ENCODE peak calls at places on chromosomes 5 and 9, in five cellular contexts. Z is osteocyte, A is AG10803, O is AG09309, L is Peyer's patch. N is an unnamed sample.
A peak's percentile ranks its signal among the peaks of the same experiment; 100 is the strongest.

GRCh38 chr9:70404261-70404660 is 10.2 kb downstream of the KLF9 start:
- DNase-seq in O (no peak), L (no peak), A (no peak), Z (no peak), N (no peak)

GRCh38 chr9:110947645-110948044 is 90.6 kb downstream of the LPAR1 start:
- DNase-seq in L (no peak), Z (no peak), O (no peak), A (no peak), N (no peak)

GRCh38 chr5:169980418-169981053 is at the start of gene INSYN2B:
- DNase-seq in O (peak; percentile 68), L (no peak), Z (peak; percentile 94), A (peak; percentile 84), N (peak; percentile 87)

GRCh38 chr5:178221203-178221771 is 11.3 kb downstream of the PHYKPL start:
- DNase-seq in Z (no peak), L (no peak), O (no peak), A (no peak), N (no peak)

GRCh38 chr5:96016216-96016615 is 54.6 kb upstream of the ELL2 start:
- DNase-seq in O (no peak), L (no peak), Z (no peak), A (no peak), N (no peak)

GRCh38 chr5:92704590-92704989 is 876.4 kb downstream of the NR2F1-AS1 start:
- DNase-seq in L (no peak), O (peak; percentile 3), Z (no peak), A (no peak), N (peak; percentile 36)

GRCh38 chr5:107268241-107268640 is 402.5 kb downstream of the EFNA5 start:
- DNase-seq in O (no peak), Z (no peak), A (no peak), L (no peak), N (no peak)

GRCh38 chr5:123545506-123545905 is 33.5 kb downstream of the CSNK1G3 start:
- DNase-seq in Z (no peak), L (no peak), O (no peak), A (peak; percentile 27), N (peak; percentile 8)

GRCh38 chr5:126811515-126812198 is 34.7 kb downstream of the LMNB1 start:
- DNase-seq in L (no peak), A (peak; percentile 31), Z (no peak), O (peak; percentile 38), N (peak; percentile 62)

GRCh38 chr5:112276996-112277395 is 142.1 kb downstream of the EPB41L4A start:
- DNase-seq in A (no peak), O (no peak), L (no peak), Z (no peak), N (no peak)

GRCh38 chr5:147906326-147907095 is at the start of gene C5orf46:
- DNase-seq in O (no peak), Z (no peak), A (peak; percentile 42), L (no peak), N (no peak)

GRCh38 chr5:117889592-117889991 is 1098.8 kb downstream of the DTWD2 start:
- DNase-seq in A (peak; percentile 12), O (no peak), L (no peak), Z (no peak), N (peak; percentile 58)

GRCh38 chr5:35884125-35884788 is 27.6 kb downstream of the IL7R start:
- DNase-seq in O (peak; percentile 87), Z (no peak), A (peak; percentile 96), L (no peak), N (peak; percentile 86)

GRCh38 chr9:79902937-79903600 is 331.3 kb downstream of the TLE4 start:
- DNase-seq in O (no peak), L (no peak), Z (no peak), A (no peak), N (no peak)

GRCh38 chr9:137306546-137307254 is 4.6 kb upstream of the NRARP start:
- DNase-seq in A (no peak), L (no peak), O (no peak), Z (no peak), N (no peak)

GRCh38 chr9:96646081-96646991 is 8.8 kb downstream of the PRXL2C start:
- DNase-seq in L (no peak), O (peak; percentile 92), Z (peak; percentile 19), A (peak; percentile 99), N (peak; percentile 72)

GRCh38 chr5:9698125-9698848 is 68.1 kb upstream of the TAS2R1 start:
- DNase-seq in Z (no peak), A (peak; percentile 94), O (peak; percentile 46), L (no peak), N (peak; percentile 54)

DNA sequence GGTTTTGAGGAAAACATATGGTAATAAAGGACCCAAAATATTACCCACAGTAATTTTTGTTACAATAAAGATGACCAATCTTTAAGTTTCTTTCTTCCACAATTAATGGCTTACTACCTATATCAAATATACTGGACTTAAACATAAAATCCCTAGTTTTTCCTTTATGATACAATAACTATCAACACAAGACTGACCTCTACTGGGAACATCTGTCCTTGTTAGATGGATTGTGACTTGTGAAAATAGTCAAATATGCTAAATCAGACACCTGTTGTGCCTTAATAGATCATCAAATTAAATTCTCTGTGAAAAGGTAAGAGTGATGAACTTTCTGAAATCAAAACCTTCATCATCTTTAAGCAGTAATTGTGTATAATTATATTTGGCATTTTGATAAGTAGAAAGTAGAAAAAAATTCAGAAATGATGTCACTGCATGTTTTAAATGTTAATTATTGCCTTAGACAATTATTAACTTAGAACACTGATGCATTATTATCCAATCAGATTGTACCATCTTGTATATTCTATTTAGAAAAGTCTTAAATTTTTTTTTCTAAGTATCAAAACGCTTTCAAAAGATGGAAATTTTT is 113.6 kb downstream of the DEPDC1B start:
- DNase-seq in O (peak; percentile 3), A (peak; percentile 20), Z (no peak), L (no peak), N (no peak)
- TF ChIP-seq CTCF in O (peak; percentile 38), A (peak; percentile 46), Z (peak; percentile 73), L (no peak), N (peak; percentile 55)

GRCh38 chr9:14760060-14760459 is 37.5 kb upstream of the CER1 start:
- DNase-seq in O (no peak), L (no peak), Z (no peak), A (no peak), N (no peak)
- TF ChIP-seq CTCF in O (no peak), L (no peak), Z (no peak), A (no peak), N (no peak)

GRCh38 chr9:88993327-88993726 is 2.1 kb downstream of the S1PR3 start:
- DNase-seq in L (no peak), A (no peak), Z (no peak), O (no peak), N (no peak)

GRCh38 chr9:88989961-88990570 is 1.2 kb upstream of the S1PR3 start:
- DNase-seq in O (no peak), A (no peak), L (no peak), Z (no peak), N (no peak)

GRCh38 chr9:88990721-88991065 is 575 bp upstream of the S1PR3 start:
- DNase-seq in Z (no peak), A (no peak), L (no peak), O (no peak), N (no peak)

GRCh38 chr9:88992556-88992955 is 1.3 kb downstream of the S1PR3 start:
- DNase-seq in A (no peak), O (no peak), L (no peak), Z (no peak), N (no peak)

GRCh38 chr9:88991066-88992030 is at the start of gene S1PR3:
- DNase-seq in L (no peak), Z (peak; percentile 84), O (no peak), A (peak; percentile 15), N (no peak)
- TF ChIP-seq CTCF in L (no peak), Z (peak; percentile 25), O (no peak), A (no peak), N (peak; percentile 49)

GRCh38 chr9:94056442-94056974 is 27.8 kb upstream of the PTPDC1 start:
- DNase-seq in A (peak; percentile 87), L (no peak), Z (no peak), O (peak; percentile 35), N (peak; percentile 79)

GRCh38 chr9:94057918-94058317 is 26.3 kb upstream of the PTPDC1 start:
- DNase-seq in Z (no peak), L (no peak), A (no peak), O (no peak), N (no peak)

GRCh38 chr9:94054731-94055130 is 29.5 kb upstream of the PTPDC1 start:
- DNase-seq in Z (no peak), O (no peak), A (no peak), L (no peak), N (no peak)
- TF ChIP-seq CTCF in Z (no peak), O (no peak), A (no peak), L (no peak), N (no peak)

DNA sequence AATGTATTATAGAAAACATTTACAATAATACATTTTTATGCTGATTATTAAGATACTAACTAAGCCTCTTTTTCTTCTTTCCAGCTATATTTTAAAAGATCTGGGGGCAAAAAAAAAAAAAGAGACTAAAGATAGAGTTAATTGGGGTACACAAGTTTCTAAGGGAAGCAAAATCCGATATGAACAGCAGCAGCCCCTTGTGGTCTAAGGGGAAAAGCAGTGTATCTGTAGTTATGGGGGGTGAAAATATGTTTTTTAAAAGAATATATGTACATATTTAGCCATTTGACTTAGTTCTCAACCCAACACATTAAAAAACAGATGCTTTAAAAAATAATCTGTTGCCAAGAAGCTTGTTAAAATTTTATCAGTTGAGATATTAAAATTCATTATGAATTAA is 134.3 kb upstream of the POU5F2 start:
- DNase-seq in L (no peak), A (no peak), Z (no peak), O (no peak), N (no peak)
- TF ChIP-seq CTCF in L (no peak), A (no peak), Z (peak; percentile 14), O (peak; percentile 13), N (peak; percentile 44)

DNA sequence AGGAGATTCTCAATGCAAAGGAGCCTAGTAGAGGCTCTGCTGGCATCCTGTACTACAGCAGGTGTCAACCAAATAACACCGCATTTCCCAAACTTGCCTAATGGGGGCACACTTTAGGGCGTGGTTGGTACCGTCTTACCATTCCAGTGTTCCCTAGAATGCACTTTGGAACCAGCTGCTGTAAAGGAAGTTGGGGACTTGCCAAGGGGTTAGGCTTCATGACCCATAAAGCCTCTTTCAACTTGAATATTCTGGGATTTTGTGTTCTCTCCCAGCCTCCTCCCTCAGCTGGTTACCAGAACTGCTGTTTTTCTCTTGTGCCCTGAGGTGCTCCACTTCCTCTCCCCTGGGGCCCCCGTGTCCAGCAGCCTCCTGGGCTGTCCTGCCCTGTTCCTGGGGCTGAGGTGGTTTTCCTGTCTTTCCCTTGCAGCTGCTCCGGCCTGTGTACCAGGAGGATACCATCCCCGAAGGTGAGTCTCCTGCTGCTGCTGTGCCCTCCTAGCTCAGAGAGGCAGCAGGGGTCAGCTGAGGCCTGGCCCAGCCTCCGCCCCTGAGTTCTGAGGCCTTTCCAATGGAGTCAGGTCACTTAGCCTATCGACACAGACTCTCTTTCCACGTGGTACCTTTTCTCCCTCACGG is 44.7 kb downstream of the RGS3 start:
- DNase-seq in O (no peak), L (no peak), A (no peak), Z (no peak), N (no peak)
- TF ChIP-seq CTCF in O (peak; percentile 7), L (no peak), A (no peak), Z (no peak), N (peak; percentile 39)

N was measured in HFFc6.